ENCODE peak calls at places on chromosomes 6 and 20, in four cellular contexts. One of them, this sample, is unnamed.

GRCh38 chr6:107704377-107705013 is 119.6 kb downstream of the SCML4 start:
- DNase-seq in H1: no peak
- DNase-seq in mesendoderm: peak
- DNase-seq in IMR-90: peak
- DNase-seq in this sample: no peak

GRCh38 chr6:17226766-17227338 is 54.3 kb upstream of the RBM24 start:
- DNase-seq in mesendoderm: peak
- DNase-seq in IMR-90: peak
- DNase-seq in H1: no peak
- DNase-seq in this sample: no peak

GRCh38 chr20:55693646-55694045 is 311.7 kb downstream of the CBLN4 start:
- DNase-seq in H1: no peak
- DNase-seq in mesendoderm: peak
- DNase-seq in IMR-90: no peak
- DNase-seq in this sample: no peak

GRCh38 chr6:30541515-30542403 is 14.5 kb downstream of the GNL1 start:
- DNase-seq in IMR-90: peak
- DNase-seq in H1: peak
- DNase-seq in mesendoderm: peak
- DNase-seq in this sample: peak

GRCh38 chr20:37670426-37670825 is 23.4 kb upstream of the CTNNBL1 start:
- DNase-seq in mesendoderm: no peak
- DNase-seq in IMR-90: no peak
- DNase-seq in H1: no peak
- DNase-seq in this sample: no peak

GRCh38 chr6:31949926-31950548 is 4.1 kb downstream of the CFB start:
- DNase-seq in H1: no peak
- DNase-seq in IMR-90: no peak
- DNase-seq in mesendoderm: no peak
- DNase-seq in this sample: no peak

GRCh38 chr6:158018370-158018771 is 36.7 kb downstream of the SYNJ2 start:
- DNase-seq in mesendoderm: no peak
- DNase-seq in H1: no peak
- DNase-seq in IMR-90: peak
- DNase-seq in this sample: no peak

GRCh38 chr20:56373942-56374341 is 15.2 kb downstream of the FAM210B start:
- DNase-seq in H1: no peak
- DNase-seq in IMR-90: peak
- DNase-seq in mesendoderm: no peak
- DNase-seq in this sample: no peak

GRCh38 chr6:140071115-140071514 is 696.7 kb upstream of the CITED2 start:
- DNase-seq in mesendoderm: no peak
- DNase-seq in H1: no peak
- DNase-seq in IMR-90: peak
- DNase-seq in this sample: no peak

GRCh38 chr6:52635049-52635577 is 35.8 kb upstream of the TMEM14A start:
- DNase-seq in IMR-90: peak
- DNase-seq in H1: no peak
- DNase-seq in mesendoderm: no peak
- DNase-seq in this sample: no peak

GRCh38 chr20:24756292-24757025 is 192.6 kb upstream of the CST7 start:
- DNase-seq in H1: no peak
- DNase-seq in mesendoderm: no peak
- DNase-seq in IMR-90: no peak
- DNase-seq in this sample: peak

GRCh38 chr6:159174263-159174974 is 5.2 kb downstream of the FNDC1 start:
- DNase-seq in IMR-90: peak
- DNase-seq in mesendoderm: peak
- DNase-seq in H1: peak
- DNase-seq in this sample: peak

GRCh38 chr6:29926795-29927427 is 15.4 kb upstream of the HLA-A start:
- DNase-seq in mesendoderm: no peak
- DNase-seq in H1: peak
- DNase-seq in IMR-90: peak
- DNase-seq in this sample: peak

GRCh38 chr6:16698988-16699868 is 62.0 kb downstream of the ATXN1 start:
- DNase-seq in mesendoderm: no peak
- DNase-seq in H1: no peak
- DNase-seq in IMR-90: peak
- DNase-seq in this sample: no peak

GRCh38 chr6:72580281-72580940 is 41.5 kb upstream of the KCNQ5 start:
- DNase-seq in mesendoderm: peak
- DNase-seq in H1: no peak
- DNase-seq in IMR-90: peak
- DNase-seq in this sample: peak

GRCh38 chr6:89657445-89658158 is 19.1 kb upstream of the LYRM2 start:
- DNase-seq in IMR-90: no peak
- DNase-seq in H1: no peak
- DNase-seq in mesendoderm: no peak
- DNase-seq in this sample: no peak

GRCh38 chr20:57006411-57007170 is 259.9 kb downstream of the BMP7 start:
- DNase-seq in IMR-90: no peak
- DNase-seq in mesendoderm: peak
- DNase-seq in H1: no peak
- DNase-seq in this sample: no peak

GRCh38 chr6:74343804-74344203 is 647.8 kb downstream of the CD109 start:
- DNase-seq in IMR-90: no peak
- DNase-seq in mesendoderm: no peak
- DNase-seq in H1: no peak
- DNase-seq in this sample: no peak

GRCh38 chr20:58432190-58432954 is 43.3 kb downstream of the VAPB start:
- DNase-seq in mesendoderm: no peak
- DNase-seq in H1: no peak
- DNase-seq in IMR-90: peak
- DNase-seq in this sample: no peak

GRCh38 chr6:155832596-155832995 is 377.0 kb upstream of the NOX3 start:
- DNase-seq in IMR-90: peak
- DNase-seq in H1: no peak
- DNase-seq in mesendoderm: peak
- DNase-seq in this sample: no peak

GRCh38 chr6:42429836-42430235 is 21.9 kb downstream of the TRERF1 start:
- DNase-seq in mesendoderm: no peak
- DNase-seq in H1: peak
- DNase-seq in IMR-90: no peak
- DNase-seq in this sample: no peak

GRCh38 chr6:6090861-6091607 is 84.3 kb upstream of the NRN1 start:
- DNase-seq in IMR-90: no peak
- DNase-seq in H1: no peak
- DNase-seq in mesendoderm: no peak
- DNase-seq in this sample: no peak

GRCh38 chr6:10694302-10695085 is at the start of the genes C6orf52 and PAK1IP1:
- DNase-seq in IMR-90: peak
- DNase-seq in H1: peak
- DNase-seq in mesendoderm: peak
- DNase-seq in this sample: peak

GRCh38 chr20:53181866-53182376 is 209.8 kb downstream of the TSHZ2 start:
- DNase-seq in IMR-90: no peak
- DNase-seq in H1: no peak
- DNase-seq in mesendoderm: no peak
- DNase-seq in this sample: no peak
- H4K5ac ChIP-seq in IMR-90: no peak
- H4K5ac ChIP-seq in H1: no peak
- H4K5ac ChIP-seq in mesendoderm: no peak
- H4K5ac ChIP-seq in this sample: no peak

DNA sequence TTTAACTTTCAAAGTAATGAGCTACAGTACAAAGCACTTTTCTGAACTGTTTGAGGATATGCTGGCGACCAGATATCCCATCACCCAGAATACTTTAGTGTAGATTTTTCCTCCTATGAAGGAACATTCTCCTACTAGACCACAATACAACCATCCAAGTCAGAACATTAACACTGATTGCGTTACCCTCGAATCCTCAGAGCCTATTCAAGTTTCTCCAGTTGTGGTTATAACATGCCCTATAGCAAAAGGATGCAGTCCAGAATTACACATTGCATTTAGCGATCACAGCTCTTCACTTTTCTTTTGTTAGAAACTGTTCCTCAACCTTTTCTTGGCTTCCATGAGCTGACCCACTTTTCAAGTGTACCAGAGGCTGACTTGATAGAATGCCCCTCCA is 87.4 kb upstream of the SOX4 start:
- DNase-seq in IMR-90: no peak
- DNase-seq in mesendoderm: no peak
- DNase-seq in H1: no peak
- DNase-seq in this sample: no peak
- H4K5ac ChIP-seq in IMR-90: no peak
- H4K5ac ChIP-seq in mesendoderm: no peak
- H4K5ac ChIP-seq in H1: no peak
- H4K5ac ChIP-seq in this sample: no peak

DNA sequence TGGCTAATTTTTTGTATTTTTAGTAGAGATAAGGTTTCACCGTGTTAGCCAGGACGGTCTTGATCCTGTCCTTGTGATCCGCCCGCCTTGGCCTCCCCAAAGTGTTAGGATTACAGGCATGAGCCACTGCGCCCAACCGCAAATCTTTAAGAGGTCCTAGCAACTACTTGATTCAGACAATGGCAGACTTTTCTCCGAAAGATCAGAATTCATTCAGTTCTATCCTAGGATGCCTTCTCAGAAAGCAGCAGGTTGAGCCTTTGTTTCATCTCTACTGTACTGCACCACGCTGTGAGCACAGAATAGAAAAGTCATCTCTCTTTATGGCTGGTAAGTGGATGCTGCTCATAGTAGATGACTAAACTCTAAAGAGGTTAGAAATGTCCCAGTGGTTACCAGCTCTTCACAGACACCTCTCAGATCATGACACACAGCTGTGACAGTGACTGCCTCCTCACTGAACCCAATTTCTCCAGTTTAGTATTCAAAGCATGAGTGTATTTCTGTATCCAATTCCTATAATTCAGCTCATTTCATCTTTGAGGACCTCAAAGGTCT is 6.0 kb upstream of the HSF2 start:
- DNase-seq in H1: no peak
- DNase-seq in mesendoderm: peak
- DNase-seq in IMR-90: no peak
- DNase-seq in this sample: no peak
- H4K5ac ChIP-seq in H1: no peak
- H4K5ac ChIP-seq in mesendoderm: no peak
- H4K5ac ChIP-seq in IMR-90: no peak
- H4K5ac ChIP-seq in this sample: no peak

GRCh38 chr20:3421985-3422384 is 14.5 kb upstream of the DNAAF9 start:
- DNase-seq in mesendoderm: no peak
- DNase-seq in IMR-90: no peak
- DNase-seq in H1: no peak
- DNase-seq in this sample: no peak
- H4K5ac ChIP-seq in mesendoderm: no peak
- H4K5ac ChIP-seq in IMR-90: no peak
- H4K5ac ChIP-seq in H1: no peak
- H4K5ac ChIP-seq in this sample: no peak

DNA sequence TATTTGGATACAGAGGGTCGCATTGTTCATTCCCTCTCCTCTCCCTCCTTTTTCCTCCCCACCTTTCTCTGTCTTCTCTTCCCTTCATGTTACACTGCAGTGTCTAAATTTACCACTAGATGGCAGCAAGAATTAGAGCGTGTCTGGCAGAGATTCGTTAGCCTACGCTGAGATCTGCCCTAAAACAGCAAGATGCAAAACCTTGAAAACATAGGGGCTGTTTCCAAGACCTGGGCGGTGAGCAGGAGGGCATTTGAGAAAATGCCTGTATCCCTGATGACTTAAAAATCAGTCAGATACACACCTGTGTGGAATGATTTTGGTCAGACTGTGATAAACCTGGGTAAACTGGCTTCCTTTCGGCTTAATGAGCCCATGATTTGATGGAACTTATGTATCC is 101.5 kb upstream of the ISM1 start:
- DNase-seq in IMR-90: peak
- DNase-seq in H1: no peak
- DNase-seq in mesendoderm: peak
- DNase-seq in this sample: peak
- H4K5ac ChIP-seq in IMR-90: no peak
- H4K5ac ChIP-seq in H1: no peak
- H4K5ac ChIP-seq in mesendoderm: no peak
- H4K5ac ChIP-seq in this sample: no peak

DNA sequence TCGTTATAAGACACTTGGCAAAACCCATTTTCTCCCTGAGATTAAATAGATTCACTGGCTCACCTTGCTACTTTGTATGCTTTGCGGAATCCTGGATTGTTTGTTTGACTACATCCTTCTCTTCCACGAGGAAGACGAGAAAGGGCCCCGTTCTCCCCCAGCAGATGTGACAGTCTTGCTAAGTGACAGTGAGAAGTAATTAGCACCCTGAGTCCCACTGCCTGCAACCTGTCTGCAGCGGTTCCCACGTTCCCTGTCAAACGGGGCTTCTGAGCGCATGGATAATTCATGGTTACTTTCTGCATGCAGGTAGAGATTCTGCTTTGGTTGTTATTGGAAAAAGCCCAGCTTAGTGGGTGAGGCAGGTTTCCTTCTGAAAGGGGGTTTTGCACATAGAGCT is 163.7 kb downstream of the CDH26 start:
- DNase-seq in mesendoderm: no peak
- DNase-seq in H1: no peak
- DNase-seq in IMR-90: no peak
- DNase-seq in this sample: no peak
- H4K5ac ChIP-seq in mesendoderm: no peak
- H4K5ac ChIP-seq in H1: no peak
- H4K5ac ChIP-seq in IMR-90: no peak
- H4K5ac ChIP-seq in this sample: no peak

GRCh38 chr6:163010145-163010544 is 282.4 kb downstream of the PACRG start:
- DNase-seq in mesendoderm: no peak
- DNase-seq in H1: no peak
- DNase-seq in IMR-90: no peak
- DNase-seq in this sample: no peak
- H4K5ac ChIP-seq in mesendoderm: no peak
- H4K5ac ChIP-seq in H1: no peak
- H4K5ac ChIP-seq in IMR-90: no peak
- H4K5ac ChIP-seq in this sample: no peak

GRCh38 chr20:51022803-51023616 is at the start of gene KCNG1:
- DNase-seq in IMR-90: peak
- DNase-seq in H1: peak
- DNase-seq in mesendoderm: peak
- DNase-seq in this sample: peak

GRCh38 chr20:51021067-51022025 is 1.6 kb downstream of the KCNG1 start:
- DNase-seq in mesendoderm: peak
- DNase-seq in IMR-90: peak
- DNase-seq in H1: peak
- DNase-seq in this sample: no peak

GRCh38 chr20:51024761-51025160 is 1.9 kb upstream of the KCNG1 start:
- DNase-seq in IMR-90: no peak
- DNase-seq in mesendoderm: no peak
- DNase-seq in H1: no peak
- DNase-seq in this sample: no peak

GRCh38 chr20:51022227-51022802 is 592 bp downstream of the KCNG1 start:
- DNase-seq in IMR-90: no peak
- DNase-seq in mesendoderm: no peak
- DNase-seq in H1: no peak
- DNase-seq in this sample: no peak

DNA sequence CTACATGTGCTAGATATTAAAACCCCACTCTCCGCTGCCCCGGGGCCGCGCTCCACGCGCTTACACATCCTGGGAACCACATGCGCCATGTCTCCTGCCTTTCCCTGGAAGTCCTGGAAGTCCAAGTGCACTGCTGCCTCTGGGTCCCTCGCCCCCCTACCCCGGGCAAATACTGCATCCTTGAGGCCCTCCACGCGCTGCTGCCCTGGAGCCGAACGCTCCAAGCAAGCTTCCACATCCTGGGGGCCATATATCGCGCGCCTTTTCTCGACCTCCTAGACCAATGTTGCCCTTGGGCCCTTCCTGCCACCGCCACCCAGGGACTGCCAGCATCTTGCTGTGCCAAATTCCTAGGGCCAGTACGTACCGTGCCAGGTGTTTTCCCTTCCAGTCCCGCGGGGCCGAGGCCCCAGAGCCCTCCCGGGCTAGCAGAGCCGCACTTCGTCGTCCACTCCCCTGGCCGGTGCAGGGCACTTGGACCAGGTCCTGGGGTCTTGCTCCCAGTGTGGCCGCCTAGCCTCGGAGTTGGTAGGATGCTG is 779 bp upstream of the KCNG1 start:
- DNase-seq in IMR-90: no peak
- DNase-seq in mesendoderm: no peak
- DNase-seq in H1: peak
- DNase-seq in this sample: no peak
- H4K5ac ChIP-seq in IMR-90: no peak
- H4K5ac ChIP-seq in mesendoderm: no peak
- H4K5ac ChIP-seq in H1: no peak
- H4K5ac ChIP-seq in this sample: no peak

This sample was measured in H9.